ENCODE peak calls at places on chromosomes 16 and 17, in ten cellular contexts. T is hepatic stellate cell; M is EL; J is DND-41; I is stimulated activated CD8-positive, alpha-beta memory T cell treated with anti-CD3 and anti-CD28 coated beads, Interleukin-7, amount 100 ng/mL, for 24 hours; O is heart left ventricle; Q is activated CD4-positive, alpha-beta T cell treated with anti-CD3 and anti-CD28 coated beads for 48 hours; R is stimulated activated CD4-positive, alpha-beta T cell treated with anti-CD3 and anti-CD28 coated beads, Interleukin-12 subunit alpha, Interleukin-12 subunit beta, amount 100 ng/mL, for 24 hours; L is T-helper 2 cell; E is CD4-positive, CD25-positive, alpha-beta regulatory T cell. G is an unnamed sample.

GRCh38 chr17:79902146-79902791 is 63.0 kb upstream of the CBX4 start:
- DNase-seq in T (no peak), M (no peak), J (no peak), I (no peak), O (no peak), Q (no peak), R (no peak), L (no peak), E (no peak), G (no peak)

GRCh38 chr17:9037741-9038140 is 16.4 kb downstream of the NTN1 start:
- DNase-seq in T (no peak), M (no peak), J (no peak), I (no peak), O (no peak), Q (no peak), R (no peak), L (no peak), E (no peak), G (no peak)

GRCh38 chr16:57039148-57039812 is 49.9 kb downstream of the NLRC5 start:
- DNase-seq in T (peak), M (peak), J (peak), I (no peak), O (no peak), Q (peak), R (no peak), L (no peak), E (peak), G (peak)

GRCh38 chr16:68298907-68299515 is 11.7 kb downstream of the SLC7A6OS start:
- DNase-seq in T (peak), M (peak), J (no peak), I (no peak), O (peak), Q (no peak), R (no peak), L (no peak), E (no peak), G (peak)

GRCh38 chr17:8964801-8965393 is 610 bp downstream of the PIK3R5 start:
- DNase-seq in T (no peak), M (no peak), J (peak), I (no peak), O (peak), Q (peak), R (no peak), L (peak), E (peak), G (no peak)

GRCh38 chr17:80968602-80969029 is 23.0 kb upstream of the CHMP6 start:
- DNase-seq in T (no peak), M (no peak), J (no peak), I (no peak), O (no peak), Q (no peak), R (no peak), L (no peak), E (no peak), G (peak)

GRCh38 chr17:60134396-60135159 is 15.2 kb upstream of the CA4 start:
- DNase-seq in T (peak), M (peak), J (no peak), I (no peak), O (no peak), Q (peak), R (no peak), L (peak), E (peak), G (peak)

GRCh38 chr16:56715128-56715527 is 14.8 kb upstream of the NUP93 start:
- DNase-seq in T (no peak), M (no peak), J (no peak), I (no peak), O (no peak), Q (no peak), R (no peak), L (no peak), E (no peak), G (no peak)

GRCh38 chr17:28133562-28133970 is 91.1 kb downstream of the NLK start:
- DNase-seq in T (peak), M (peak), J (no peak), I (no peak), O (no peak), Q (no peak), R (no peak), L (no peak), E (no peak), G (peak)

GRCh38 chr17:27384261-27384701 is 72.0 kb upstream of the KSR1 start:
- DNase-seq in T (peak), M (peak), J (no peak), I (no peak), O (peak), Q (no peak), R (no peak), L (no peak), E (no peak), G (peak)

GRCh38 chr16:84685210-84685609 is 14.6 kb upstream of the USP10 start:
- DNase-seq in T (no peak), M (no peak), J (no peak), I (no peak), O (no peak), Q (no peak), R (no peak), L (no peak), E (no peak), G (no peak)

GRCh38 chr16:66741131-66741900 is 10.1 kb downstream of the DYNC1LI2 start:
- DNase-seq in T (peak), M (peak), J (no peak), I (no peak), O (peak), Q (no peak), R (no peak), L (no peak), E (no peak), G (peak)

GRCh38 chr16:68040506-68041288 is 17.6 kb downstream of the DUS2 start:
- DNase-seq in T (peak), M (peak), J (peak), I (peak), O (peak), Q (peak), R (peak), L (peak), E (peak), G (peak)

GRCh38 chr17:72030067-72030899 is 90.5 kb upstream of the SOX9 start:
- DNase-seq in T (peak), M (peak), J (no peak), I (no peak), O (peak), Q (peak), R (no peak), L (no peak), E (peak), G (peak)

GRCh38 chr17:38538906-38539305 is 66.8 kb downstream of the SRCIN1 start:
- DNase-seq in T (no peak), M (no peak), J (no peak), I (no peak), O (no peak), Q (no peak), R (no peak), L (no peak), E (no peak), G (no peak)

GRCh38 chr17:72677714-72678390 is 414.6 kb downstream of the SLC39A11 start:
- DNase-seq in T (no peak), M (peak), J (no peak), I (no peak), O (no peak), Q (no peak), R (no peak), L (no peak), E (no peak), G (no peak)

GRCh38 chr17:55388842-55389241 is 32.8 kb downstream of the MMD start:
- DNase-seq in T (no peak), M (no peak), J (no peak), I (no peak), O (no peak), Q (no peak), R (no peak), L (no peak), E (no peak), G (no peak)

GRCh38 chr17:48636177-48637018 is 10.2 kb upstream of the HOXB9 start:
- DNase-seq in T (peak), M (peak), J (peak), I (peak), O (peak), Q (peak), R (peak), L (peak), E (peak), G (peak)

G was measured in AG08395.